ENCODE peak calls at places on chromosomes 16 and 17, in four cellular contexts. G is body of pancreas, W is psoas muscle, I is Panc1. S is an unnamed sample.

GRCh38 chr17:50564916-50565315 is 4.4 kb downstream of the CACNA1G start:
- DNase-seq in G (no peak), W (peak; percentile 87), I (no peak), S (no peak)

GRCh38 chr17:77200711-77201110 is 59.9 kb downstream of the SEC14L1 start:
- DNase-seq in G (no peak), W (peak; percentile 70), I (no peak), S (peak; percentile 40)

GRCh38 chr16:47058295-47059086 is 85.0 kb upstream of the DNAJA2 start:
- DNase-seq in G (no peak), W (no peak), I (no peak), S (no peak)

GRCh38 chr17:6913608-6914443 is 82.0 kb upstream of the ALOX12 start:
- DNase-seq in G (peak; percentile 62), W (peak; percentile 83), I (peak; percentile 35), S (no peak)

GRCh38 chr17:78674595-78675315 is 97.6 kb upstream of the DNAH17 start:
- DNase-seq in G (peak; percentile 42), W (no peak), I (no peak), S (no peak)

GRCh38 chr17:80811181-80812105 is 180.2 kb upstream of the CHMP6 start:
- DNase-seq in G (no peak), W (peak; percentile 33), I (no peak), S (no peak)

GRCh38 chr16:72877374-72878028 is 170.4 kb downstream of the ZFHX3 start:
- DNase-seq in G (no peak), W (no peak), I (no peak), S (peak; percentile 63)

GRCh38 chr17:10668771-10669170 is 11.7 kb upstream of the MYH3 start:
- DNase-seq in G (no peak), W (no peak), I (no peak), S (no peak)

GRCh38 chr17:49585422-49586027 is 9.9 kb downstream of the NXPH3 start:
- DNase-seq in G (no peak), W (peak; percentile 19), I (no peak), S (no peak)

GRCh38 chr17:78197147-78197830 is 10.1 kb downstream of the AFMID start:
- DNase-seq in G (no peak), W (no peak), I (no peak), S (no peak)

GRCh38 chr16:11034005-11034404 is 89.6 kb downstream of the CLEC16A start:
- DNase-seq in G (no peak), W (no peak), I (no peak), S (no peak)

GRCh38 chr17:83181991-83182619 is 102.7 kb downstream of the METRNL start:
- DNase-seq in G (peak; percentile 6), W (no peak), I (no peak), S (no peak)
- H3K9me3 ChIP-seq in G (no peaks in the 10 kb centered on the region), W (no peaks in the 10 kb centered on the region), I (no peaks in the 10 kb centered on the region), S (no peaks in the 10 kb centered on the region)

GRCh38 chr16:31077592-31078199 is 3.5 kb downstream of the ZNF646 start:
- DNase-seq in G (no peak), W (no peak), I (no peak), S (no peak)
- TF ChIP-seq CTCF in G (no peak), W (no peak), I (no peak), S (no peak)

DNA sequence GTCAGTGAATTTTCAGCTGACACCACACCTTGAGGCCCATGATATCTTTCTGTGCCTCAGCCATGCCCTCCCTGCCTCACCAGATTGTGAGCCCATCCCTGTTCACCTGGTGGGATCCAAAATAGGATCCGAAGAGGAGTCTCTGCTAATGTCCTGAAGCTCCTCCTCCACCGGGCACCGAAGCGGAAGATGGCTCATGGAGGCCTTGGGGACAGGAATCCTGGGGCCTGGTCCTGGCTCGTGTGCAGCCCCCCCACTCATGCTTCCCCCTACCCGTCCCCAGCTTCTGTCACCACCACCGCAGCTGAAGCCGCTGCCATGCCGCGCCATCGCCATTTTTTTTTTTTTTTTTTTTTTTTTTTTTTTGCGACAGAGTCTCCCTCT is 1683.4 kb downstream of the TP53TG3F start:
- DNase-seq in G (no peak), W (no peak), I (no peak), S (no peak)
- H3K9me3 ChIP-seq in G (no peaks in the 10 kb centered on the region), W (no peaks in the 10 kb centered on the region), I (no peaks in the 10 kb centered on the region), S (peaks cover 6% of the 10 kb centered on the region)

DNA sequence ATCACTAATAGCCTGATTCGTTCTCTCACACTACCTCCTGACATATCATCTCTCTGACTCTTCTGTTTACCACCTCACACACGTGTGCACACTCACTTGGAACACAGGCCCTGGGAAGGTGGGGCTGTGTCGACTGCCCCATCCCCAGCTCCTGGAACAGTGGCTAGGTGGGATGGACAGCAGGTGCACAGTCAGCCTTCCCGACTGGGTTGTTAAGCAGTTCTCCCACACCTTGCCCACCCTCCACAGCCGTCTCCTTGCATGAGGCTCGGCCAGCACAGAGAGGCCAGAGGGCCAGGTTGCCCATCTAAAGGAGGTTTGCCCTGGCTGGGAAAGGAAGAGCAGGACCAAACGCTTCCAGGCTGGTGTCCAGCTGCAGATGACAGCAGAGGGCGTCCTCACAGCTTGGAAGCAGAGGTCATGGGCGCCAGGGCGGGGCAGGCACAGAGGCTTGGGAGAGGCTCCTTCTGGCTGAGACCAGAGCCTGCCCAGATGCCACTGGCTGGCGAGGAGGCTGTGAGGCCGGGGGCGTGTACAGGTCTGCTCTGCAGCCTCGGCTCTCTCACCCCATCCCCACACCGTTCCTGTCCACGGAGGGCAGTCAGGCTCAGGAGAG is 92.8 kb downstream of the AMFR start:
- DNase-seq in G (peak; percentile 36), W (peak; percentile 85), I (peak; percentile 13), S (no peak)
- TF ChIP-seq CTCF in G (peak; percentile 19), W (peak; percentile 37), I (peak; percentile 75), S (peak; percentile 58)

DNA sequence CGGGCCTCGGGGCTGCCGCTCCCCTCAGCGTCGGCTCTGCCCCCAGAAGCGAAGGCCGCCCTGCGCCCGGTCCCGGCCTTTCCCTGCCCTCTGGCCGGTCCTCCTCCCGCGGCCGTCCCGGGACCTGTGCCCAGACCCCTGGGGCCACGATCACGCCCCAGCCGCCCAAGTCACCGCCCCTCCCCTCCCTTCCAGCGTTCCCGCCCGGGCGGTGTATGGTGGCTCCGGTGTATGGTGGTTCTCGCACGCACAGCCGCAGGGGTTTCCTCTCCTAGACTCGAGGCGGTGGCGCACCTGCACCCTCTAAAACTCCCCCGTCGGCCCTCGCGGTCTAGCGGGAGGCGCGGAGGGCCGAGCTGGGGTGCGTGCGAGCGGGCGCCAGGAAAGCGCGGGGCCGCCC is 10.0 kb downstream of the TIGD7 start:
- DNase-seq in G (no peak), W (no peak), I (no peak), S (no peak)
- H3K9me3 ChIP-seq in G (no peaks in the 10 kb centered on the region), W (peaks cover 91% of the 10 kb centered on the region), I (peaks cover 84% of the 10 kb centered on the region), S (peaks cover 23% of the 10 kb centered on the region)

GRCh38 chr16:19415461-19415860 is 2.2 kb upstream of the TMC5 start:
- DNase-seq in G (no peak), W (no peak), I (no peak), S (no peak)

GRCh38 chr16:19406891-19407491 is 10.7 kb upstream of the TMC5 start:
- DNase-seq in G (no peak), W (no peak), I (no peak), S (no peak)

GRCh38 chr16:19411298-19411697 is 6.4 kb upstream of the TMC5 start:
- DNase-seq in G (no peak), W (no peak), I (no peak), S (no peak)

GRCh38 chr16:19415918-19416317 is 1.8 kb upstream of the TMC5 start:
- DNase-seq in G (no peak), W (no peak), I (no peak), S (no peak)

DNA sequence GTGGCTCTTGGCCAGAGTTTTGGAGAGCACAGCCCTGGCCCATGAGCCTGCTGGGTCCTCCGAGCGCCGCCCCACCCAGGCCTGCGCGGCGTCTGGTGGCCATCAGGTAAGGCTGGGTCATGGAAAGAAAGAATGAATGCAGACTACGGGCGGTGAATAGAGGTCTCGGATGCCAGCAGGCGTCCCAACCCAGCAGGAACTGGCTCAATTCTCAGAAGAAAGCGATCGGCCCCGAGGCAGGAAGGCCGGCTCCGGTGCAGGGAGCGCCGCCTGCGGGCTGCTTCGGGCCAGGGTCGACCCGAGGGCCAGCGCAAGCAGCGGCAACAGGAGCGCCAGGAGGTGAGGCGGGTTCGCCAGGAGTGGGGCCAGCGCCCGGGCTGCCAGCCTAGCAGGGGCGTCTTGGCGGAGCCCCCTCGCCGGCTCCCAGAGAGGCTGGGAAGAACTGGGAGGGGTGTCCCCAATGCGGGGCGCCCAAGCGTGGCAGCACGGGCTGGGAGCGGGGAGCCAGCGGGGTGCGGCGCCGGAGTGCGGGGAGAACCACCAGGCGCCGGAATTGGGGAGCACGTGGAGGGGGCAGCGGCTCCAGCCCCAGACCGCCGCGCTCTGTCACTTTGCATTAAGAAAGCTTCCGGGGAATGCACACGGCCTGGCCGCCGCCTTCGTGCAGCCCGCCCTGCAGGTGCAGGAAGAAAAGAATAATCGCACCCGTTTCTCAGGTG is 7.1 kb upstream of the TMC5 start:
- DNase-seq in G (peak; percentile 44), W (peak; percentile 52), I (no peak), S (no peak)
- TF ChIP-seq CTCF in G (peak; percentile 31), W (no peak), I (peak; percentile 66), S (no peak)

DNA sequence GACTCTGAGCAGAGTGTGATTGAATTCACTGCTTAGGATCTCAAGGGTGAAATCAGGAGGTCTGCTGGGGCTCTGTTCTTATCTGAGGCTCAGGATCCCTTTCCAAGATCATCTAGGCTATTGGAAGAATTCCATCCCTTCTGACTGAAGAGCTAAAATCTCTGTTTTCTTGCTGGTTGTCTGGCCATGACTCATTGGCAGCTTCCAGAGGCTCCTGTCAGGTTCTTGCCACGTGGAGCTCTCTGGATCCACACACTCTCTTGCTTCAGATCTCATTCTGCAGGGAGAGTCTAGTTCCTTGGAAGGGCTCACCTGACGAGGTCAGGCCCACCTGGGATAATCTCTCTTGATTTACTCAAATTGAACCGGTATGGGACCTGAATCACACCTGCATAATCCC is 930.7 kb downstream of the CDH8 start:
- DNase-seq in G (no peak), W (no peak), I (no peak), S (no peak)
- H3K9me3 ChIP-seq in G (no peaks in the 10 kb centered on the region), W (no peaks in the 10 kb centered on the region), I (no peaks in the 10 kb centered on the region), S (no peaks in the 10 kb centered on the region)

GRCh38 chr17:19345486-19346350 is 16.8 kb downstream of the B9D1 start:
- DNase-seq in G (peak; percentile 9), W (no peak), I (no peak), S (no peak)
- TF ChIP-seq CTCF in G (no peak), W (no peak), I (no peak), S (no peak)